ENCODE peak calls at places on chromosome 3, in six cellular contexts. V is IMR-90, I is spleen, U is stomach, A is breast epithelium, G is A549. L is an unnamed sample. For H3K4me1, the result is how much of the 10 kb centered on the place peaks cover.

GRCh38 chr3:131835906-131836305 is 198.9 kb downstream of the CPNE4 start:
- DNase-seq in V (no peak), I (no peak), U (no peak), A (no peak), G (no peak), L (no peak)

GRCh38 chr3:61589856-61590255 is 28.5 kb downstream of the PTPRG start:
- DNase-seq in V (peak), I (no peak), U (no peak), A (no peak), G (peak), L (no peak)

GRCh38 chr3:178325330-178325729 is 210.9 kb upstream of the KCNMB2 start:
- DNase-seq in V (peak), I (no peak), U (no peak), A (no peak), G (peak), L (no peak)

GRCh38 chr3:127036209-127037020 is 53.5 kb downstream of the PLXNA1 start:
- DNase-seq in V (no peak), I (peak), U (peak), A (no peak), G (no peak), L (peak)

GRCh38 chr3:106821801-106822200 is 555.4 kb upstream of the CCDC54 start:
- DNase-seq in V (no peak), I (no peak), U (no peak), A (no peak), G (no peak), L (no peak)

GRCh38 chr3:192923731-192924130 is 6.1 kb upstream of the MB21D2 start:
- DNase-seq in V (no peak), I (no peak), U (no peak), A (no peak), G (no peak), L (no peak)

GRCh38 chr3:137809523-137809922 is 45.4 kb downstream of the SOX14 start:
- DNase-seq in V (no peak), I (no peak), U (no peak), A (no peak), G (no peak), L (no peak)

GRCh38 chr3:71227344-71227743 is 356.2 kb downstream of the FOXP1 start:
- DNase-seq in V (no peak), I (no peak), U (no peak), A (no peak), G (no peak), L (no peak)

GRCh38 chr3:34152641-34153040 is 354.2 kb downstream of the PDCD6IP start:
- DNase-seq in V (no peak), I (no peak), U (no peak), A (no peak), G (no peak), L (no peak)

GRCh38 chr3:171936231-171936841 is 93.2 kb downstream of the TMEM212 start:
- DNase-seq in V (peak), I (no peak), U (no peak), A (no peak), G (peak), L (no peak)

GRCh38 chr3:62935793-62936192 is 60.6 kb upstream of the CADPS start:
- DNase-seq in V (no peak), I (no peak), U (no peak), A (no peak), G (no peak), L (no peak)

GRCh38 chr3:83769791-83770663 is 1188.8 kb upstream of the CADM2 start:
- DNase-seq in V (no peak), I (peak), U (no peak), A (no peak), G (no peak), L (no peak)

GRCh38 chr3:115388825-115389224 is 234.5 kb upstream of the GAP43 start:
- DNase-seq in V (peak), I (no peak), U (no peak), A (no peak), G (no peak), L (no peak)

GRCh38 chr3:99855900-99856299 is 38.2 kb downstream of the CMSS1 start:
- DNase-seq in V (no peak), I (no peak), U (no peak), A (no peak), G (no peak), L (no peak)

GRCh38 chr3:133674290-133674912 is 12.7 kb upstream of the TOPBP1 start:
- DNase-seq in V (no peak), I (no peak), U (no peak), A (no peak), G (no peak), L (no peak)

GRCh38 chr3:143173242-143173641 is 53.7 kb downstream of the CHST2 start:
- DNase-seq in V (no peak), I (no peak), U (no peak), A (no peak), G (no peak), L (no peak)

GRCh38 chr3:124007186-124007585 is 15.3 kb upstream of the ROPN1 start:
- DNase-seq in V (peak), I (no peak), U (no peak), A (no peak), G (no peak), L (no peak)

GRCh38 chr3:124786491-124787241 is 56.4 kb downstream of the UMPS start:
- DNase-seq in V (peak), I (peak), U (no peak), A (no peak), G (peak), L (no peak)

GRCh38 chr3:172658344-172659245 is 52.3 kb downstream of the NCEH1 start:
- DNase-seq in V (peak), I (no peak), U (no peak), A (no peak), G (peak), L (no peak)

GRCh38 chr3:173238091-173238490 is 97.1 kb upstream of the SPATA16 start:
- DNase-seq in V (no peak), I (no peak), U (no peak), A (no peak), G (no peak), L (no peak)

GRCh38 chr3:69914395-69914794 is 85.1 kb upstream of the SAMMSON start:
- DNase-seq in V (peak), I (no peak), U (no peak), A (no peak), G (peak), L (no peak)

GRCh38 chr3:96813820-96814580 is 394 bp upstream of the EPHA6 start:
- DNase-seq in V (peak), I (peak), U (peak), A (no peak), G (peak), L (no peak)

GRCh38 chr3:4736284-4736861 is 242.9 kb upstream of the BHLHE40 start:
- DNase-seq in V (peak), I (no peak), U (peak), A (peak), G (no peak), L (no peak)

DNA sequence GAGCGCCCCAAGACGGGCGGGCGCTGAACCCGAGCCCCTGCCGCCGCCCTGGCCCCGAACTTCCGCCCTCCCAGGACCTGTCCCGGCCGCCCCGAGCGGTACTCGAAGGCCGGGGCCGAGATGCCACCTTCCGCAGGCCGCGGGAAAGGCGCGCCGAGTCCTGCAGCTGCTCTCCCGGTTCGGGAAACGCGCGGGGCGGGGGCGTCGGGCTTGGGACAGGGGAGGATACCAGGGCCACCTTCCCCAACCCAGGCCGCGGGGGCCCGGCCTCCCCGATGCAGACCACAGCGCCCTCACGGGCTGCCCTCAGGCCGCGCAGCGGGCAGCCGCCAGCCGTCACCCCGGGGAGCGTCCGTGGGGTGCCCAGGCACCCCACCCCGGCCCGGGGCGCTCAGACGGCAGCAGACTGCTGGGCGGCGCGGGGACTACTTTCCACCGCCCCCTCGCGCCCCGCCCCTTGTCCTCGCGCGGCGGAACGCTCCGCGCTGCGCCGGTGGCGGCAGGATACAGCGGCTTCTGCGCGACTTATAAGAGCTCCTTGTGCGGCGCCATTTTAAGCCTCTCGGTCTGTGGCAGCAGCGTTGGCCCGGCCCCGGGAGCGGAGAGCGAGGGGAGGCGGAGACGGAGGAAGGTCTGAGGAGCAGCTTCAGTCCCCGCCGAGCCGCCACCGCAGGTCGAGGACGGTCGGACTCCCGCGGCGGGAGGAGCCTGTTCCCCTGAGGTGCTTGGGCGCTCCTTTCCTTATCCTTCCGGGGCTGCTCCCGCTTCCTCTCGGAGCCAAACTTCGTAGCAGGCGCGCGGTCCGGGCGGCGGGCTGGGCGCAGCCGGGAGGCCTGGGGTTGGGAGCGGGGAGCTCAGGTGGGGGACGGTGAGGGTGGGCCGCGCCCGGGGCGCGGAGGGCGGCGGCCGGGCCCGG is at the start of gene CTNNB1:
- DNase-seq in V (peak), I (peak), U (peak), A (peak), G (peak), L (peak)
- TF ChIP-seq POLR2A in V (peak), I (peak), U (no peak), A (peak), G (peak), L (peak)

GRCh38 chr3:23944007-23944760 is 902 bp upstream of the NR1D2 start:
- DNase-seq in V (no peak), I (no peak), U (no peak), A (no peak), G (no peak), L (no peak)

GRCh38 chr3:23944861-23945652 is at the start of gene NR1D2:
- DNase-seq in V (peak), I (peak), U (peak), A (peak), G (peak), L (peak)

GRCh38 chr3:23945653-23945902 is 492 bp downstream of the NR1D2 start:
- DNase-seq in V (no peak), I (no peak), U (no peak), A (no peak), G (no peak), L (no peak)

GRCh38 chr3:23948761-23949160 is 3.7 kb downstream of the NR1D2 start:
- DNase-seq in V (peak), I (no peak), U (no peak), A (no peak), G (no peak), L (no peak)

DNA sequence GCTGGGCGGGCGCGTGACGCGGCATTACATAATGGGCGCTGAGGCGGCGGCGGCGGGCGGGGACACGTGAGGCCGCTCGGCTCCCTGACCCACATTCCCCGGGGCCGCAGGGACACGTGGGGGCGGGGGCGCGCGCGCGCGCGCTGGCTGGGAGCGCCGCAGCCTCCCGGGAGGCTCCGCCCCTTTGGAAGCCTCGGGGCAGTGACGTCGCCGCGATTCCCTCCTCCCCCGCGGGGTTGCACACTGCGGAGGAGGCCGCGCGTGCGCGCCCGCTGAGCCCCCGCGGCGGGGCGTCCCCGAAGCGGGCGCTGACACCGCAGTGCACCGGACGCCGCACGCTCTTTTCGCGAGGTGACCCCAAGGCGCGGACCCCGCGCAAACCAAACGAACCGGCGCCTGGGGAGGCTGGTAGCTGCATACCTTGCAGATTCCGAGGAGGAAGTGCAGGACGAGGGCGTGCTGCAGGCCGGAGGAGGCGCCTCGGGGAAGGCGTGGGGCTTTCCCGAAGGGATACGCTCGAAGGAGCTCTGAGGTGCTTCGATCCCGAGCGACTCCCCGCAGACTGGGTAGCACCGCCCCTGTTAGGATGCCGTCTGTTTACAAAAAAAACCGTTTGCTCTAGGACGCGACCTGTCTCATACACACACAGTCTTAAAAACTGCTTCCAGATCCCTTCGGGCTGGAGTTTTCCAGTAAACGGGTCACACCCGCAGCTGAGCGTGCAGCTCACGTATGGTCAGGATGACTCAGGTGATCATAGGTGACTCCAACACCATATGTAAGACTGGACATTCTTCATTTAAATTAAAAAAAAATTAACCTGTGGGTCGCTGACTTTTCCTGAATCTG is 1.0 kb downstream of the NR1D2 start:
- DNase-seq in V (peak), I (peak), U (peak), A (peak), G (peak), L (peak)
- H3K4me1 ChIP-seq in V (under half), I (under half), U (half or more), A (under half), G (under half), L (half or more)

GRCh38 chr3:194112120-194113106 is 23.5 kb upstream of the HES1 start:
- DNase-seq in V (no peak), I (no peak), U (peak), A (peak), G (peak), L (no peak)
- H3K27ac ChIP-seq in V (no peak), I (no peak), U (peak), A (peak), G (peak), L (no peak)

DNA sequence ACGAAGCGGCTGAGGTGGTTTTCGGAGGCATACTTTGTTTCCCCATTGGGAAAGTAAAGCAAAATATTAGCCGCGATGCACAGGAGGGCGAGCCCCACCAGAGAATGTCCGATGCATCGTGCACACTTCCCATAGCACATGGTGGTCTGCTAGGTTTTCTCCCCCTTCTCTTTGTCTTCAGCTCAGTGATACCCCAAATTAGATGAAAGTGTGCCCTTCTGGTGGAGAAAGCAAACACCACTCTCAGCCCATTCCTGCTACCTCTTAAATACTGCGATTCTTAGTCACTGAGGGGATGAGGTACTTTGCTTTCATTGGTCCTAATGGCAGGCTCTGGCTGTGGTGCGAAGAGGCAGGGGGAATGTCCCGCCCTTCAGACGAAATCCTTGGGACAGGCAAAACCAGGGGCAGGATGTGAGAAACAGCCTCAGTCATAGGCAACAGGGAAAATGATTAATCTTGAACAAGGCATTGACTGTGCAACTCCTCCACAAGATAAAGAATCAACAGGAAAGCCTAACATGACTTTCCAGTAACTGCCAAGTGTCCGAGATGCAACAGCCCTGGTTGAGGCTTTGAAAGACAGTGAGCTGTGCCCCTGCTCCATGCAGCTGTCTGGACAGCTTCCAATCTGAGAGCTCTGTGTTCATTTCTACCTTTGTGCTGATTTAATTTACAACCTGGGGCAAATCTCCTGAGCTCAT is at the start of gene TM4SF1:
- DNase-seq in V (peak), I (no peak), U (peak), A (peak), G (peak), L (no peak)
- TF ChIP-seq POLR2A in V (peak), I (no peak), U (no peak), A (peak), G (peak), L (peak)

GRCh38 chr3:48501196-48501595 is 2.8 kb downstream of the SHISA5 start:
- DNase-seq in V (no peak), I (peak), U (no peak), A (no peak), G (no peak), L (no peak)

GRCh38 chr3:48502728-48503168 is 1.2 kb downstream of the SHISA5 start:
- DNase-seq in V (no peak), I (no peak), U (peak), A (peak), G (no peak), L (peak)

GRCh38 chr3:48500656-48501055 is 3.3 kb downstream of the SHISA5 start:
- DNase-seq in V (no peak), I (peak), U (no peak), A (no peak), G (no peak), L (no peak)

GRCh38 chr3:48503406-48504050 is 446 bp downstream of the SHISA5 start:
- DNase-seq in V (peak), I (peak), U (peak), A (peak), G (no peak), L (no peak)

GRCh38 chr3:48502121-48502520 is 1.9 kb downstream of the SHISA5 start:
- DNase-seq in V (no peak), I (no peak), U (no peak), A (no peak), G (no peak), L (no peak)
- H3K4me1 ChIP-seq in V (under half), I (under half), U (under half), A (under half), G (under half), L (under half)

DNA sequence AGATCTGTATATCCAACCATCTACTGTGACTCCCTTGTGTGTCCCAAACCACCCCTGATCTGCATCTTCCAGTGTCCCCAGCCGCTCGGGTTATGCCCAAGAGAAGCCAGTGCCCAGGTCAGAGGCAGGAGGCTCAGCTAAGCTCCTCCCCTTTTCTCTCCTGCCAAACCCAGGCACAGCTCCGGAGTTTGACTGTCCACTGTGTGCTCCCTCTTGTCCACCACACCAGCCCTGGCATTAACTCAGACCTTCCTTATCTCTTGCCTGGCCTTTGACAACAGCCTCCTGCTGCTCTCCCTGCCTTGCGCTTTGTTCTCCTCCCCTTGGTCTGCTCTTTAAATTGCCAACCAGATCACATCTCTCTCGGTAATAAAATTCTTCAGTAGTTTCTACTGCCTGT is 39.3 kb downstream of the DGKG start:
- DNase-seq in V (no peak), I (no peak), U (no peak), A (no peak), G (no peak), L (no peak)
- H3K27ac ChIP-seq in V (no peak), I (no peak), U (no peak), A (no peak), G (no peak), L (no peak)

DNA sequence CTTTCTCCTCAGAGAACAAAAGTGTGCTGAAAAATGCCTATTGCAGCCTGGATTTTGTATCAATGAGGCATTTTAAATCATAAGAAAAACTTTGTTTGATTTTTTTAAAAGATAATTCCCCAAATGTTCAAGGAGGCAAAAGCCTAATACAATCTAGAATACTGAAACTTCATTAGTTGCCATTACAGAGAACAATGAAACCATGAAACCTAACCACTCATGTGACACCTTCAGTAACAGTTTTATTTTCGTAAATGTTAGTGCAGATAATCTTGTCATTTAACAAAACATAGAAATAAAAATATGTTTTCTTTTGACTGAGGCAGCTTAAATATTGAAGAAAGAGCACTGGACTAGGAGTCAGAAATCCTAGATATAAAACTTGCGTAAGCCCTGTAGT is 655.9 kb downstream of the RBMS3 start:
- DNase-seq in V (no peak), I (no peak), U (no peak), A (no peak), G (no peak), L (no peak)
- TF ChIP-seq POLR2A in V (no peak), I (no peak), U (no peak), A (no peak), G (no peak), L (no peak)

GRCh38 chr3:49417516-49418120 is 4.7 kb downstream of the AMT start:
- DNase-seq in V (no peak), I (peak), U (no peak), A (no peak), G (no peak), L (no peak)
- H3K4me1 ChIP-seq in V (under half), I (under half), U (half or more), A (under half), G (under half), L (under half)